ENCODE peak calls at places on chromosomes 13 and 19, in four cellular contexts. R, P, Y and X are unnamed samples.

GRCh38 chr19:10105241-10106099 is 692 bp upstream of the PPAN start:
- DNase-seq in R (peak; percentile 20), P (no peak), Y (peak; percentile 44), X (no peak)

GRCh38 chr19:10568444-10568825 is 344 bp downstream of the CDKN2D start:
- DNase-seq in R (peak; percentile 62), P (no peak), Y (peak; percentile 45), X (no peak)

GRCh38 chr13:63288576-63288975 is 1872.9 kb upstream of the PCDH20 start:
- DNase-seq in R (no peak), P (no peak), Y (no peak), X (no peak)

GRCh38 chr13:113110852-113111315 is 5.3 kb downstream of the F7 start:
- DNase-seq in R (no peak), P (no peak), Y (no peak), X (no peak)

GRCh38 chr19:49150106-49150943 is 4.9 kb downstream of the HRC start:
- DNase-seq in R (peak; percentile 94), P (peak; percentile 61), Y (peak; percentile 58), X (peak; percentile 84)

GRCh38 chr13:95222733-95223018 is 78.6 kb downstream of the ABCC4 start:
- DNase-seq in R (no peak), P (no peak), Y (no peak), X (no peak)

GRCh38 chr13:81597101-81597500 is 1256.2 kb upstream of the SPRY2 start:
- DNase-seq in R (no peak), P (no peak), Y (no peak), X (no peak)

GRCh38 chr13:93248627-93249047 is 22.0 kb downstream of the GPC6 start:
- DNase-seq in R (no peak), P (no peak), Y (no peak), X (no peak)

GRCh38 chr13:41461527-41462124 is 4.3 kb downstream of the RGCC start:
- DNase-seq in R (no peak), P (no peak), Y (no peak), X (no peak)

GRCh38 chr13:34933349-34933748 is 8.7 kb upstream of the NBEA start:
- DNase-seq in R (no peak), P (no peak), Y (no peak), X (no peak)

GRCh38 chr19:46601318-46602224 is at the start of gene CALM3:
- DNase-seq in R (no peak), P (no peak), Y (peak; percentile 16), X (no peak)

GRCh38 chr19:10006335-10006708 is 4.0 kb downstream of the COL5A3 start:
- DNase-seq in R (no peak), P (no peak), Y (no peak), X (no peak)

GRCh38 chr13:113820813-113821651 is 42.8 kb downstream of the GAS6 start:
- DNase-seq in R (no peak), P (peak; percentile 89), Y (peak; percentile 19), X (peak; percentile 87)

GRCh38 chr19:41265376-41266153 is 1.4 kb downstream of the HNRNPUL1 start:
- DNase-seq in R (peak; percentile 38), P (no peak), Y (peak; percentile 26), X (peak; percentile 41)

GRCh38 chr19:38095411-38096308 is 128.4 kb downstream of the DPF1 start:
- DNase-seq in R (peak; percentile 74), P (no peak), Y (peak; percentile 73), X (peak; percentile 54)

GRCh38 chr13:46633416-46633815 is 80.4 kb downstream of the LRCH1 start:
- DNase-seq in R (no peak), P (peak; percentile 32), Y (no peak), X (peak; percentile 30)

GRCh38 chr19:28425431-28425931 is 787.5 kb downstream of the UQCRFS1 start:
- DNase-seq in R (no peak), P (peak; percentile 24), Y (no peak), X (no peak)

GRCh38 chr13:44474122-44474910 is 100.7 kb downstream of the SERP2 start:
- DNase-seq in R (no peak), P (no peak), Y (no peak), X (no peak)

GRCh38 chr19:51440846-51441409 is 17.3 kb downstream of the SIGLEC8 start:
- DNase-seq in R (no peak), P (no peak), Y (no peak), X (no peak)

GRCh38 chr19:10510301-10510802 is 6.9 kb downstream of the S1PR5 start:
- DNase-seq in R (no peak), P (peak; percentile 50), Y (peak; percentile 29), X (peak; percentile 45)

GRCh38 chr19:23415561-23416191 is 20.4 kb upstream of the ZNF91 start:
- DNase-seq in R (peak; percentile 91), P (no peak), Y (no peak), X (peak; percentile 30)

GRCh38 chr13:90565985-90566713 is 781.3 kb upstream of the MIR17HG start:
- DNase-seq in R (no peak), P (no peak), Y (no peak), X (no peak)

GRCh38 chr13:33249066-33249465 is 36.5 kb downstream of the STARD13 start:
- DNase-seq in R (no peak), P (peak; percentile 53), Y (no peak), X (no peak)

GRCh38 chr19:5288347-5288739 is 52.3 kb downstream of the PTPRS start:
- DNase-seq in R (no peak), P (no peak), Y (no peak), X (no peak)

GRCh38 chr19:38656171-38656981 is 8.9 kb downstream of the ACTN4 start:
- DNase-seq in R (no peak), P (no peak), Y (no peak), X (no peak)

GRCh38 chr19:57566396-57567256 is 7.0 kb upstream of the ZNF550 start:
- DNase-seq in R (no peak), P (no peak), Y (no peak), X (no peak)

GRCh38 chr13:24076124-24076523 is 84.4 kb upstream of the SPATA13 start:
- DNase-seq in R (peak; percentile 70), P (no peak), Y (no peak), X (no peak)

GRCh38 chr13:112247471-112248405 is 128.4 kb upstream of the SPACA7 start:
- DNase-seq in R (peak; percentile 9), P (no peak), Y (no peak), X (no peak)

GRCh38 chr13:99027260-99027659 is 49.4 kb upstream of the DOCK9 start:
- DNase-seq in R (no peak), P (no peak), Y (no peak), X (no peak)

GRCh38 chr19:34766386-34766785 is 6.6 kb downstream of the ZNF599 start:
- DNase-seq in R (no peak), P (peak; percentile 4), Y (no peak), X (no peak)

GRCh38 chr19:34773555-34773864 is 495 bp upstream of the ZNF599 start:
- DNase-seq in R (no peak), P (no peak), Y (no peak), X (no peak)

GRCh38 chr19:34772697-34773554 is at the start of gene ZNF599:
- DNase-seq in R (peak; percentile 92), P (peak; percentile 61), Y (peak; percentile 87), X (peak; percentile 80)

GRCh38 chr19:34767967-34768366 is 5.0 kb downstream of the ZNF599 start:
- DNase-seq in R (no peak), P (no peak), Y (no peak), X (no peak)
- H3K27ac ChIP-seq in R (no peak overlapping the region), P (no peak overlapping the region), Y (no peak overlapping the region), X (no peak overlapping the region)

GRCh38 chr13:22063416-22064124 is 392.7 kb downstream of the FGF9 start:
- DNase-seq in R (no peak), P (no peak), Y (no peak), X (no peak)
- H3K27ac ChIP-seq in R (no peak overlapping the region), P (no peak overlapping the region), Y (peak overlapping the region; percentile 19), X (no peak overlapping the region)

GRCh38 chr19:7358102-7358597 is 9.4 kb downstream of the ARHGEF18 start:
- DNase-seq in R (no peak), P (no peak), Y (no peak), X (no peak)

GRCh38 chr19:7363225-7363624 is 14.5 kb downstream of the ARHGEF18 start:
- DNase-seq in R (no peak), P (no peak), Y (no peak), X (no peak)

GRCh38 chr19:7356899-7357627 is 8.3 kb downstream of the ARHGEF18 start:
- DNase-seq in R (no peak), P (no peak), Y (no peak), X (no peak)

GRCh38 chr19:7355871-7356270 is 7.1 kb downstream of the ARHGEF18 start:
- DNase-seq in R (no peak), P (no peak), Y (no peak), X (no peak)

DNA sequence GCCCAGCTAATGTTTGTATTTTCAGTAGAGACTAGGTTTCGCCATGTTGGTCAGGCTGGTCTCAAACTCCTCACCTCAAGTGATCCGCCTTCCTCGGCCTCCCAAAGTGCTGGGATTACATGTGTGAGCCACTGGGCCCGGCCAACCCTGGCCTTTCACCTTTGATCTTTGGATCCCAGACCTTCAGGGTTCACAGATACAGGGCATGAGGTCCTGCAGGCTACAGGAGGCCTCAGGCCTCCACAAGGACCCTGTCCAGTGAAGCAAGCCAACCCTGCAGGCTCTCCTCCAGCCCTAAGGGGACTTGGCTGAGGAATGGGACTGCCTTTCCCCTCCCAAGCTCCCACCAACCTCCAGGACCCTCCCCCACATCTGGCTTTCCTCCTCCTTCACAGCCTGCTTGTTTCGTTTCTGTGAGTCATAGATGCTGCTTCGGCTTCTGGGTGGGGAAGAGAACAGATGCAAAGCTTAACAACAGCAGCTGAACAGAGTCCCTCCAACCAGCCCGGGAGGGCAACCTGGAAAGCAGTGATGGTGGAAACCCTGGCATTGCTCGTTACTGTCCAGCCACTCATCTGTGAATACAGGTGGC is 11.8 kb downstream of the ARHGEF18 start:
- DNase-seq in R (no peak), P (no peak), Y (no peak), X (no peak)
- H3K27ac ChIP-seq in R (no peak overlapping the region), P (no peak overlapping the region), Y (no peak overlapping the region), X (no peak overlapping the region)

GRCh38 chr19:55230329-55230728 is 1.8 kb upstream of the TMEM86B start:
- DNase-seq in R (no peak), P (no peak), Y (no peak), X (no peak)

GRCh38 chr19:55232284-55232597 is 3.7 kb upstream of the TMEM86B start:
- DNase-seq in R (no peak), P (no peak), Y (no peak), X (no peak)

GRCh38 chr19:55229789-55230182 is 1.2 kb upstream of the TMEM86B start:
- DNase-seq in R (no peak), P (no peak), Y (no peak), X (no peak)

GRCh38 chr19:55231391-55232283 is 3.1 kb upstream of the TMEM86B start:
- DNase-seq in R (no peak), P (no peak), Y (no peak), X (no peak)

GRCh38 chr19:55230780-55231179 is 2.2 kb upstream of the TMEM86B start:
- DNase-seq in R (no peak), P (no peak), Y (no peak), X (no peak)
- H3K27ac ChIP-seq in R (no peak overlapping the region), P (no peak overlapping the region), Y (no peak overlapping the region), X (no peak overlapping the region)

DNA sequence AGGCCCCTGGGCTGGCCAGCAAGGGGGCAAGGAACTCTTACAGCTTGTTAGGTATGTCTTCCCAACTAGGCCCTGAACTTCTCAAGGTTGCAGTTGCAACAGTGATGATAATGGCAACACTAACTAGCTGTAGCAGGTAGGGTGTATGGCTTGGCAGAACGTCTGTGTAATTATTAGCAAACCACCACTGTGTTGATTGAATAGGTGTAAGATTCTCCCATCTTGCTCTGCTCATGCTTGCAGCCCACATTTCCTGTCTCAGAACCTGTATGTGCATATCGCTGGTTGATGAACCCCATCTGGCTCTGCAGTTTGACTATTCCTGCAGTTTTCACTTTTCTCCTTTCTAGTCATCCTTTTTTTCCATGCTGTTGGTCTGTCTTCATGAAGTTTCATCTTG is 178.8 kb downstream of the KATNAL1 start:
- DNase-seq in R (no peak), P (no peak), Y (no peak), X (no peak)
- H3K27ac ChIP-seq in R (no peak overlapping the region), P (no peak overlapping the region), Y (no peak overlapping the region), X (no peak overlapping the region)

GRCh38 chr13:49184621-49185020 is 35.5 kb upstream of the MLNR start:
- DNase-seq in R (no peak), P (no peak), Y (no peak), X (no peak)
- H3K27ac ChIP-seq in R (no peak overlapping the region), P (no peak overlapping the region), Y (no peak overlapping the region), X (no peak overlapping the region)